ENCODE peak calls at places on chromosomes 3 and 15, in eight cellular contexts. One of them, this sample, is unnamed.

GRCh38 chr15:74318376-74319137 is 48.9 kb downstream of the CYP11A1 start:
- DNase-seq in body of pancreas: no peak
- DNase-seq in lower leg skin: no peak
- DNase-seq in heart left ventricle: no peak
- DNase-seq in HepG2: no peak
- DNase-seq in A549: no peak
- DNase-seq in transverse colon: no peak
- DNase-seq in HCT116: no peak
- DNase-seq in this sample: no peak

GRCh38 chr3:190012314-190012782 is 108.3 kb downstream of the P3H2 start:
- DNase-seq in body of pancreas: no peak
- DNase-seq in lower leg skin: no peak
- DNase-seq in heart left ventricle: no peak
- DNase-seq in HepG2: peak; percentile 66
- DNase-seq in A549: peak; percentile 73
- DNase-seq in transverse colon: no peak
- DNase-seq in HCT116: peak; percentile 49
- DNase-seq in this sample: no peak

GRCh38 chr15:52440414-52440813 is 88.3 kb downstream of the MYO5A start:
- DNase-seq in body of pancreas: no peak
- DNase-seq in lower leg skin: no peak
- DNase-seq in heart left ventricle: no peak
- DNase-seq in HepG2: peak; percentile 9
- DNase-seq in A549: peak; percentile 68
- DNase-seq in transverse colon: no peak
- DNase-seq in HCT116: peak; percentile 45
- DNase-seq in this sample: no peak

GRCh38 chr15:70071799-70072198 is 25.9 kb downstream of the TLE3 start:
- DNase-seq in body of pancreas: no peak
- DNase-seq in lower leg skin: no peak
- DNase-seq in heart left ventricle: peak; percentile 33
- DNase-seq in HepG2: no peak
- DNase-seq in A549: no peak
- DNase-seq in transverse colon: no peak
- DNase-seq in HCT116: no peak
- DNase-seq in this sample: no peak

GRCh38 chr3:69033470-69033869 is 18.7 kb downstream of the TMF1 start:
- DNase-seq in body of pancreas: no peak
- DNase-seq in lower leg skin: no peak
- DNase-seq in heart left ventricle: no peak
- DNase-seq in HepG2: no peak
- DNase-seq in A549: no peak
- DNase-seq in transverse colon: no peak
- DNase-seq in HCT116: no peak
- DNase-seq in this sample: no peak

GRCh38 chr3:181722156-181722555 is 10.4 kb downstream of the SOX2 start:
- DNase-seq in body of pancreas: no peak
- DNase-seq in lower leg skin: no peak
- DNase-seq in heart left ventricle: no peak
- DNase-seq in HepG2: no peak
- DNase-seq in A549: no peak
- DNase-seq in transverse colon: no peak
- DNase-seq in HCT116: no peak
- DNase-seq in this sample: no peak

GRCh38 chr3:52481819-52482521 is 13.2 kb upstream of the STAB1 start:
- DNase-seq in body of pancreas: peak; percentile 30
- DNase-seq in lower leg skin: no peak
- DNase-seq in heart left ventricle: peak; percentile 60
- DNase-seq in HepG2: no peak
- DNase-seq in A549: peak; percentile 38
- DNase-seq in transverse colon: no peak
- DNase-seq in HCT116: no peak
- DNase-seq in this sample: no peak

GRCh38 chr3:102174832-102175374 is 259.9 kb upstream of the ZPLD1 start:
- DNase-seq in body of pancreas: no peak
- DNase-seq in lower leg skin: no peak
- DNase-seq in heart left ventricle: no peak
- DNase-seq in HepG2: no peak
- DNase-seq in A549: peak; percentile 7
- DNase-seq in transverse colon: no peak
- DNase-seq in HCT116: no peak
- DNase-seq in this sample: no peak

GRCh38 chr3:149501524-149501923 is 27.0 kb downstream of the TM4SF4 start:
- DNase-seq in body of pancreas: no peak
- DNase-seq in lower leg skin: no peak
- DNase-seq in heart left ventricle: no peak
- DNase-seq in HepG2: no peak
- DNase-seq in A549: no peak
- DNase-seq in transverse colon: no peak
- DNase-seq in HCT116: no peak
- DNase-seq in this sample: peak; percentile 73

GRCh38 chr3:23697416-23697815 is 108.3 kb upstream of the UBE2E1 start:
- DNase-seq in body of pancreas: no peak
- DNase-seq in lower leg skin: no peak
- DNase-seq in heart left ventricle: no peak
- DNase-seq in HepG2: no peak
- DNase-seq in A549: no peak
- DNase-seq in transverse colon: no peak
- DNase-seq in HCT116: no peak
- DNase-seq in this sample: peak; percentile 8

GRCh38 chr15:40016224-40016865 is 22.6 kb downstream of the SRP14 start:
- DNase-seq in body of pancreas: no peak
- DNase-seq in lower leg skin: no peak
- DNase-seq in heart left ventricle: no peak
- DNase-seq in HepG2: no peak
- DNase-seq in A549: no peak
- DNase-seq in transverse colon: no peak
- DNase-seq in HCT116: no peak
- DNase-seq in this sample: no peak

GRCh38 chr3:66393486-66394260 is 107.1 kb downstream of the LRIG1 start:
- DNase-seq in body of pancreas: no peak
- DNase-seq in lower leg skin: no peak
- DNase-seq in heart left ventricle: no peak
- DNase-seq in HepG2: no peak
- DNase-seq in A549: no peak
- DNase-seq in transverse colon: no peak
- DNase-seq in HCT116: no peak
- DNase-seq in this sample: no peak

GRCh38 chr3:141308588-141309218 is 59.6 kb upstream of the ZBTB38 start:
- DNase-seq in body of pancreas: peak; percentile 84
- DNase-seq in lower leg skin: no peak
- DNase-seq in heart left ventricle: no peak
- DNase-seq in HepG2: peak; percentile 80
- DNase-seq in A549: peak; percentile 81
- DNase-seq in transverse colon: peak; percentile 39
- DNase-seq in HCT116: peak; percentile 79
- DNase-seq in this sample: peak; percentile 65

GRCh38 chr3:129278970-129279906 is 568 bp downstream of the HMCES start:
- DNase-seq in body of pancreas: peak; percentile 31
- DNase-seq in lower leg skin: peak; percentile 24
- DNase-seq in heart left ventricle: peak; percentile 73
- DNase-seq in HepG2: peak; percentile 67
- DNase-seq in A549: peak; percentile 56
- DNase-seq in transverse colon: peak; percentile 47
- DNase-seq in HCT116: peak; percentile 10
- DNase-seq in this sample: peak; percentile 39

GRCh38 chr15:38991701-38992100 is 427.1 kb upstream of the RASGRP1 start:
- DNase-seq in body of pancreas: no peak
- DNase-seq in lower leg skin: no peak
- DNase-seq in heart left ventricle: no peak
- DNase-seq in HepG2: no peak
- DNase-seq in A549: no peak
- DNase-seq in transverse colon: no peak
- DNase-seq in HCT116: no peak
- DNase-seq in this sample: no peak

GRCh38 chr3:38004415-38005075 is 14.0 kb downstream of the VILL start:
- DNase-seq in body of pancreas: peak; percentile 89
- DNase-seq in lower leg skin: peak; percentile 78
- DNase-seq in heart left ventricle: no peak
- DNase-seq in HepG2: peak; percentile 88
- DNase-seq in A549: peak; percentile 76
- DNase-seq in transverse colon: peak; percentile 94
- DNase-seq in HCT116: peak; percentile 54
- DNase-seq in this sample: peak; percentile 82

DNA sequence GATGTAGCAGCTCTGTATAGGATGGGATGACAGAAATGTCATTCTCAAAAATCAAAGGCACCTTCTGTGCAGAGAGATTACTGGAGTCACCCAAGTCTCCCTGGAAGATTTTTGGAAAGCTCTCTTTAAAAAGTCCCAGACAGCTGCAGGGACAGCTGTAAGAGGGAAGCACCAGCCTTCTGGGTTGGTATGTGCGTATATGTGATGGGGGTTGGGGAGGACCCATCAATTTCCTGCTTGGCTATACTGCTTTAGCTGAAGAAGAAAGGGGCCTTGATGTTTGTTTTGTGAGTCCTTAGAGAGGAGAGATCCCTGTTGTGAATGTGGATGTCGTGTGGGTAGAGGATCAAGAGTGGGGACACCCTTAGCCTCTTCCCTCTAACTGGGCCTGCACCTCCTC is 5.4 kb upstream of the SEC11A start:
- DNase-seq in body of pancreas: no peak
- DNase-seq in lower leg skin: no peak
- DNase-seq in heart left ventricle: no peak
- DNase-seq in HepG2: no peak
- DNase-seq in A549: no peak
- DNase-seq in transverse colon: no peak
- DNase-seq in HCT116: no peak
- DNase-seq in this sample: no peak
- TF ChIP-seq POLR2A in body of pancreas: no peak
- TF ChIP-seq POLR2A in lower leg skin: no peak
- TF ChIP-seq POLR2A in heart left ventricle: no peak
- TF ChIP-seq POLR2A in HepG2: no peak
- TF ChIP-seq POLR2A in A549: no peak
- TF ChIP-seq POLR2A in transverse colon: no peak
- TF ChIP-seq POLR2A in HCT116: no peak
- TF ChIP-seq POLR2A in this sample: no peak

GRCh38 chr3:156680243-156680930 is 6.0 kb downstream of the TIPARP start:
- DNase-seq in body of pancreas: no peak
- DNase-seq in lower leg skin: no peak
- DNase-seq in heart left ventricle: no peak
- DNase-seq in HepG2: no peak
- DNase-seq in A549: no peak
- DNase-seq in transverse colon: no peak
- DNase-seq in HCT116: no peak
- DNase-seq in this sample: no peak
- H3K4me3 ChIP-seq in body of pancreas: no peak overlapping the region
- H3K4me3 ChIP-seq in lower leg skin: no peak overlapping the region
- H3K4me3 ChIP-seq in heart left ventricle: no peak overlapping the region
- H3K4me3 ChIP-seq in HepG2: no peak overlapping the region
- H3K4me3 ChIP-seq in A549: no peak overlapping the region
- H3K4me3 ChIP-seq in transverse colon: no peak overlapping the region
- H3K4me3 ChIP-seq in HCT116: no peak overlapping the region
- H3K4me3 ChIP-seq in this sample: no peak overlapping the region

GRCh38 chr15:49606594-49606993 is 14.0 kb downstream of the FAM227B start:
- DNase-seq in body of pancreas: no peak
- DNase-seq in lower leg skin: no peak
- DNase-seq in heart left ventricle: no peak
- DNase-seq in HepG2: no peak
- DNase-seq in A549: no peak
- DNase-seq in transverse colon: no peak
- DNase-seq in HCT116: no peak
- DNase-seq in this sample: no peak
- TF ChIP-seq CTCF in body of pancreas: no peak
- TF ChIP-seq CTCF in lower leg skin: no peak
- TF ChIP-seq CTCF in heart left ventricle: no peak
- TF ChIP-seq CTCF in HepG2: no peak
- TF ChIP-seq CTCF in A549: no peak
- TF ChIP-seq CTCF in transverse colon: no peak
- TF ChIP-seq CTCF in HCT116: peak; percentile 23
- TF ChIP-seq CTCF in this sample: no peak

DNA sequence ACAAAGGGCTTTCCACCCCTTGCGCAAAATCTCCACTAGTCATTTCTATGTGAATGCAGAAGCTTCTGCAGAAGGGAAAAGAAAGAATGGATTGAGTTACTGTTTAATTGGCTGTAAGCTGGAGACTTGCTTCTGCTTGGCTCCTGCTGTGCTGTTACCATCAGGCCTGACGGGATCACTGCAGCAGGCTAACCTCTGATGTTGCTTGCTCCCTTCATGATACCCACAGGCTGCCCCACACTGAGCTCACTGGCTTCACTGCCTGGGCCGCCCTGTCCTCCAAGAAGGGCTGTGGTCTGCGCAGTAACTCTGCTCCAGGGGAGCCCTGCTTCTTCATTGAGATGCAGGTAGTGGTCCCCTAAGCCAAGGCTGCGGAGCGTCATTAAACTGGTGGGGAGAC is 78.7 kb downstream of the WDR49 start:
- DNase-seq in body of pancreas: no peak
- DNase-seq in lower leg skin: no peak
- DNase-seq in heart left ventricle: no peak
- DNase-seq in HepG2: no peak
- DNase-seq in A549: no peak
- DNase-seq in transverse colon: no peak
- DNase-seq in HCT116: no peak
- DNase-seq in this sample: no peak
- TF ChIP-seq POLR2A in body of pancreas: no peak
- TF ChIP-seq POLR2A in lower leg skin: no peak
- TF ChIP-seq POLR2A in heart left ventricle: no peak
- TF ChIP-seq POLR2A in HepG2: no peak
- TF ChIP-seq POLR2A in A549: no peak
- TF ChIP-seq POLR2A in transverse colon: no peak
- TF ChIP-seq POLR2A in HCT116: no peak
- TF ChIP-seq POLR2A in this sample: no peak

GRCh38 chr15:76994971-76995945 is at the start of gene PSTPIP1:
- DNase-seq in body of pancreas: no peak
- DNase-seq in lower leg skin: no peak
- DNase-seq in heart left ventricle: peak; percentile 9
- DNase-seq in HepG2: no peak
- DNase-seq in A549: no peak
- DNase-seq in transverse colon: peak; percentile 51
- DNase-seq in HCT116: no peak
- DNase-seq in this sample: no peak

GRCh38 chr15:76994001-76994400 is 925 bp upstream of the PSTPIP1 start:
- DNase-seq in body of pancreas: no peak
- DNase-seq in lower leg skin: no peak
- DNase-seq in heart left ventricle: no peak
- DNase-seq in HepG2: no peak
- DNase-seq in A549: peak; percentile 43
- DNase-seq in transverse colon: peak; percentile 30
- DNase-seq in HCT116: no peak
- DNase-seq in this sample: no peak

GRCh38 chr15:76993114-76993715 is 1.7 kb upstream of the PSTPIP1 start:
- DNase-seq in body of pancreas: peak; percentile 66
- DNase-seq in lower leg skin: no peak
- DNase-seq in heart left ventricle: no peak
- DNase-seq in HepG2: no peak
- DNase-seq in A549: no peak
- DNase-seq in transverse colon: peak; percentile 6
- DNase-seq in HCT116: no peak
- DNase-seq in this sample: no peak

GRCh38 chr15:76996076-76996525 is 1.2 kb downstream of the PSTPIP1 start:
- DNase-seq in body of pancreas: no peak
- DNase-seq in lower leg skin: no peak
- DNase-seq in heart left ventricle: no peak
- DNase-seq in HepG2: no peak
- DNase-seq in A549: no peak
- DNase-seq in transverse colon: no peak
- DNase-seq in HCT116: no peak
- DNase-seq in this sample: no peak

GRCh38 chr15:76994496-76994895 is 430 bp upstream of the PSTPIP1 start:
- DNase-seq in body of pancreas: no peak
- DNase-seq in lower leg skin: no peak
- DNase-seq in heart left ventricle: no peak
- DNase-seq in HepG2: no peak
- DNase-seq in A549: no peak
- DNase-seq in transverse colon: peak; percentile 7
- DNase-seq in HCT116: no peak
- DNase-seq in this sample: no peak
- H3K4me3 ChIP-seq in body of pancreas: no peak overlapping the region
- H3K4me3 ChIP-seq in lower leg skin: no peak overlapping the region
- H3K4me3 ChIP-seq in heart left ventricle: no peak overlapping the region
- H3K4me3 ChIP-seq in HepG2: no peak overlapping the region
- H3K4me3 ChIP-seq in A549: no peak overlapping the region
- H3K4me3 ChIP-seq in transverse colon: no peak overlapping the region
- H3K4me3 ChIP-seq in HCT116: no peak overlapping the region
- H3K4me3 ChIP-seq in this sample: no peak overlapping the region